ENCODE peak calls at places on chromosomes 6 and 20, in four cellular contexts. A, D, E and V are unnamed samples. For H3K4me1 and H3K9me3, the result is how much of the 10 kb centered on the place peaks cover.

GRCh38 chr6:164133095-164133494 is 718.6 kb downstream of the QKI start:
- DNase-seq in A (peak), D (no peak), E (no peak), V (no peak)

GRCh38 chr6:160035241-160035640 is 66.4 kb downstream of the IGF2R start:
- DNase-seq in E (no peak), A (no peak), D (no peak), V (no peak)

GRCh38 chr6:43945778-43946100 is 175.7 kb downstream of the VEGFA start:
- DNase-seq in E (no peak), D (no peak), A (no peak), V (no peak)

GRCh38 chr6:17580518-17581048 is 19.5 kb upstream of the FAM8A1 start:
- DNase-seq in A (peak), D (peak), E (no peak), V (no peak)

GRCh38 chr6:144150673-144151009 is 324 bp downstream of the STX11 start:
- DNase-seq in E (no peak), A (no peak), D (peak), V (no peak)

GRCh38 chr6:88629838-88630462 is 333.5 kb downstream of the RNGTT start:
- DNase-seq in D (no peak), E (no peak), A (no peak), V (no peak)

GRCh38 chr20:346640-347316 is at the start of gene NRSN2:
- DNase-seq in D (no peak), E (no peak), A (peak), V (peak)

GRCh38 chr6:26543953-26544352 is 5.8 kb downstream of the HMGN4 start:
- DNase-seq in E (no peak), A (no peak), D (no peak), V (no peak)

GRCh38 chr6:169968541-169969270 is 217.3 kb downstream of the ERMARD start:
- DNase-seq in A (no peak), E (no peak), D (no peak), V (peak)

GRCh38 chr6:129515004-129515403 is 195.0 kb downstream of the ARHGAP18 start:
- DNase-seq in E (no peak), A (no peak), D (no peak), V (no peak)

GRCh38 chr6:117989086-117989485 is 82.0 kb downstream of the SLC35F1 start:
- DNase-seq in E (no peak), A (no peak), D (no peak), V (no peak)

GRCh38 chr6:119313937-119314893 is 35.3 kb downstream of the MAN1A1 start:
- DNase-seq in A (no peak), E (no peak), D (no peak), V (no peak)

GRCh38 chr6:119310486-119311036 is 39.0 kb downstream of the MAN1A1 start:
- DNase-seq in E (no peak), A (no peak), D (no peak), V (no peak)

GRCh38 chr6:119311514-119312142 is 37.9 kb downstream of the MAN1A1 start:
- DNase-seq in A (no peak), D (no peak), E (no peak), V (no peak)

GRCh38 chr6:119312875-119313338 is 36.7 kb downstream of the MAN1A1 start:
- DNase-seq in E (no peak), D (no peak), A (no peak), V (no peak)

GRCh38 chr6:119312441-119312840 is 37.1 kb downstream of the MAN1A1 start:
- DNase-seq in D (no peak), A (no peak), E (no peak), V (no peak)
- H3K4me1 ChIP-seq in D (under half), A (under half), E (under half), V (under half)

GRCh38 chr20:42652261-42652660 is 537.4 kb downstream of the PTPRT start:
- DNase-seq in A (no peak), E (no peak), D (no peak), V (no peak)
- H3K9me3 ChIP-seq in A (under half), E (under half), D (under half), V (under half)

GRCh38 chr6:113858605-113859348 is 1.6 kb downstream of the MARCKS start:
- DNase-seq in A (peak), E (no peak), D (peak), V (peak)

GRCh38 chr6:113859349-113860164 is 2.4 kb downstream of the MARCKS start:
- DNase-seq in E (no peak), D (peak), A (peak), V (peak)

GRCh38 chr6:113858067-113858604 is 991 bp downstream of the MARCKS start:
- DNase-seq in E (no peak), A (peak), D (peak), V (peak)

GRCh38 chr6:113862112-113862511 is 5.0 kb downstream of the MARCKS start:
- DNase-seq in A (no peak), D (peak), E (no peak), V (no peak)

DNA sequence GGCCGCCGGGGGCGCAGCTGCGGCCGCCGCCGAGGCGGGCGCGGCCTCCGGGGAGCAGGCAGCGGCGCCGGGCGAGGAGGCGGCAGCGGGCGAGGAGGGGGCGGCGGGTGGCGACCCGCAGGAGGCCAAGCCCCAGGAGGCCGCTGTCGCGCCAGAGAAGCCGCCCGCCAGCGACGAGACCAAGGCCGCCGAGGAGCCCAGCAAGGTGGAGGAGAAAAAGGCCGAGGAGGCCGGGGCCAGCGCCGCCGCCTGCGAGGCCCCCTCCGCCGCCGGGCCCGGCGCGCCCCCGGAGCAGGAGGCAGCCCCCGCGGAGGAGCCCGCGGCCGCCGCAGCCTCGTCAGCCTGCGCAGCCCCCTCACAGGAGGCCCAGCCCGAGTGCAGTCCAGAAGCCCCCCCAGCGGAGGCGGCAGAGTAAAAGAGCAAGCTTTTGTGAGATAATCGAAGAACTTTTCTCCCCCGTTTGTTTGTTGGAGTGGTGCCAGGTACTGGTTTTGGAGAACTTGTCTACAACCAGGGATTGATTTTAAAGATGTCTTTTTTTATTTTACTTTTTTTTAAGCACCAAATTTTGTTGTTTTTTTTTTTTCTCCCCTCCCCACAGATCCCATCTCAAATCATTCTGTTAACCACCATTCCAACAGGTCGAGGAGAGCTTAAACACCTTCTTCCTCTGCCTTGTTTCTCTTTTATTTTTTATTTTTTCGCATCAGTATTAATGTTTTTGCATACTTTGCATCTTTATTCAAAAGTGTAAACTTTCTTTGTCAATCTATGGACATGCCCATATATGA is 3.2 kb downstream of the MARCKS start:
- DNase-seq in E (no peak), A (peak), D (peak), V (peak)
- H3K4me1 ChIP-seq in E (under half), A (under half), D (under half), V (under half)

DNA sequence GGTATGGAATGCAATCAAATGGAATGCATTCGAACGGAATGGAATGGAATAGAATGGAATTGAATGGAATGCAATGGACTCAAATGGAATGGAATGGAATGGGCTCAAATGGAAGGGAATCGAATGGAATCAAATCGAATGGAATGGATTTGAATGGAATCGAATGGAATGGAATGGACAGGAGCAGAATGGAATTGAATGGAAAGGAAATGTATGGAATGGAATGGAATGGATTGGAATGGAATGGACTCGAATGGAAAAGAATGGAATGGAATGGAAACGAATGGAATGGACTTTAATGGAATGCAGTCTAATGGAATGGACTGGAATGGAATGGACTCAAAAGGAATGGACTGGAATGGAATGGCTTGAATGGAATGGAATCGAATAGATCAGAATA is 18.3 kb upstream of the DEFB115 start:
- DNase-seq in E (no peak), A (no peak), D (no peak), V (no peak)
- H3K9me3 ChIP-seq in E (under half), A (under half), D (half or more), V (under half)

GRCh38 chr6:157655139-157655538 is 167.9 kb upstream of the SNX9 start:
- DNase-seq in D (no peak), A (no peak), E (no peak), V (no peak)

GRCh38 chr6:157650801-157651200 is 172.2 kb upstream of the SNX9 start:
- DNase-seq in A (no peak), E (no peak), D (no peak), V (peak)

GRCh38 chr6:157653521-157653920 is 169.5 kb upstream of the SNX9 start:
- DNase-seq in D (no peak), E (no peak), A (no peak), V (peak)

GRCh38 chr6:157651731-157652490 is 171.1 kb upstream of the SNX9 start:
- DNase-seq in A (no peak), E (no peak), D (no peak), V (peak)

GRCh38 chr6:157652601-157653363 is 170.3 kb upstream of the SNX9 start:
- DNase-seq in E (no peak), A (peak), D (no peak), V (peak)
- H3K4me1 ChIP-seq in E (under half), A (under half), D (under half), V (under half)

GRCh38 chr20:16147221-16147620 is 426.0 kb downstream of the KIF16B start:
- DNase-seq in D (no peak), A (no peak), E (no peak), V (no peak)
- H3K9me3 ChIP-seq in D (under half), A (under half), E (under half), V (under half)

GRCh38 chr20:25318471-25319240 is 70.8 kb downstream of the PYGB start:
- DNase-seq in E (no peak), D (no peak), A (no peak), V (no peak)
- H3K4me1 ChIP-seq in E (under half), D (under half), A (under half), V (under half)

GRCh38 chr20:42261766-42262165 is 643.6 kb upstream of the CHD6 start:
- DNase-seq in E (no peak), A (no peak), D (no peak), V (no peak)
- H3K9me3 ChIP-seq in E (under half), A (under half), D (under half), V (under half)